ENCODE peak calls at places on chromosomes 11 and 22, in nine cellular contexts. U is SK-N-SH, W is GM23248, H is MM.1S, K is hepatocyte, J is neural progenitor cell, I is OCI-LY7, S is PC-3, Q is HCT116. R is an unnamed sample.

GRCh38 chr11:117928818-117929567 is at the start of gene TMPRSS13:
- DNase-seq in U (no peak), W (no peak), H (no peak), K (peak; percentile 42), J (no peak), I (no peak), S (peak; percentile 87), Q (no peak), R (peak; percentile 55)

GRCh38 chr11:45886816-45887520 is 1.5 kb downstream of the MAPK8IP1 start:
- DNase-seq in U (no peak), W (no peak), H (no peak), K (no peak), J (no peak), I (no peak), S (no peak), Q (no peak), R (no peak)

GRCh38 chr11:60825118-60825517 is 16.8 kb upstream of the CCDC86 start:
- DNase-seq in U (no peak), W (no peak), H (no peak), K (no peak), J (no peak), I (no peak), S (no peak), Q (no peak), R (no peak)

GRCh38 chr22:39315389-39315788 is 4.0 kb downstream of the RPL3 start:
- DNase-seq in U (no peak), W (peak; percentile 35), H (no peak), K (no peak), J (no peak), I (no peak), S (no peak), Q (no peak), R (no peak)

GRCh38 chr11:116117326-116118137 is 613.3 kb upstream of the CADM1 start:
- DNase-seq in U (no peak), W (no peak), H (no peak), K (no peak), J (no peak), I (no peak), S (no peak), Q (no peak), R (no peak)

GRCh38 chr11:109733245-109733644 is 311.3 kb downstream of the C11orf87 start:
- DNase-seq in U (no peak), W (peak; percentile 31), H (no peak), K (no peak), J (no peak), I (no peak), S (peak; percentile 62), Q (no peak), R (no peak)

GRCh38 chr11:118895093-118896039 is 11.7 kb downstream of the CXCR5 start:
- DNase-seq in U (no peak), W (no peak), H (no peak), K (peak; percentile 38), J (no peak), I (peak; percentile 90), S (no peak), Q (no peak), R (peak; percentile 37)

GRCh38 chr11:65315204-65315865 is 669 bp downstream of the CDC42EP2 start:
- DNase-seq in U (peak; percentile 94), W (peak; percentile 79), H (peak; percentile 73), K (peak; percentile 93), J (peak; percentile 95), I (peak; percentile 86), S (peak; percentile 82), Q (peak; percentile 48), R (peak; percentile 94)

GRCh38 chr11:78796956-78797355 is 222.3 kb upstream of the NARS2 start:
- DNase-seq in U (no peak), W (peak; percentile 59), H (no peak), K (peak; percentile 12), J (no peak), I (no peak), S (peak; percentile 99), Q (no peak), R (no peak)

GRCh38 chr11:9755561-9755960 is 91.7 kb downstream of the SWAP70 start:
- DNase-seq in U (no peak), W (peak; percentile 53), H (no peak), K (no peak), J (no peak), I (no peak), S (no peak), Q (no peak), R (no peak)

GRCh38 chr11:38756537-38756936 is 2158.5 kb upstream of the RAG2 start:
- DNase-seq in U (no peak), W (no peak), H (no peak), K (no peak), J (no peak), I (no peak), S (no peak), Q (no peak), R (no peak)

GRCh38 chr11:35352107-35352888 is 67.1 kb downstream of the SLC1A2 start:
- DNase-seq in U (no peak), W (peak; percentile 81), H (no peak), K (no peak), J (no peak), I (no peak), S (no peak), Q (no peak), R (no peak)

GRCh38 chr11:63535734-63536133 is 874 bp upstream of the PLAAT4 start:
- DNase-seq in U (no peak), W (no peak), H (no peak), K (no peak), J (no peak), I (no peak), S (no peak), Q (no peak), R (no peak)

DNA sequence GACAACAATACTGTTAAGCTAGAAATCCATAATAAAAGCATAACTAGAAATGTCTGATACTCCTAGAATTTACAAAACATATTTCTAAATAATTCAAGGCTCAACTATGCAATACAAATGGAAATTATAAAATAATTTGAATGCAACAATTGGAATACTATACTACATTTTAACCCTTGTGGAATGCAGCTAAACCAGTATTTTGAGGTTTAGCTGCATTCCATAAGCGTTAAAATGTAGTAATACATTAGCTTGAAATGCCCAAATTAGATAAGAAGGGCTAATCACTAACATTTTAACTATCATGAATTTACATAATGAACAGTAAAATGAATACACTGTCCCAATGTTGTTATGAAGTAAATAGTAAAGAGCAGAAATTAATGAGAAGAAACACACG is 617.2 kb upstream of the CHORDC1 start:
- DNase-seq in U (no peak), W (no peak), H (no peak), K (no peak), J (no peak), I (no peak), S (peak; percentile 87), Q (no peak), R (peak; percentile 17)
- H3K4me2 ChIP-seq in U (no peak overlapping the region), W (no peak overlapping the region), H (no peak overlapping the region), K (no peak overlapping the region), J (no peak overlapping the region), I (no peak overlapping the region), S (peak overlapping the region; percentile 81), Q (no peak overlapping the region), R (no peak overlapping the region)

GRCh38 chr11:103699656-103700055 is 336.8 kb upstream of the DDI1 start:
- DNase-seq in U (no peak), W (no peak), H (no peak), K (no peak), J (no peak), I (no peak), S (no peak), Q (no peak), R (no peak)

GRCh38 chr11:103703954-103704353 is 332.5 kb upstream of the DDI1 start:
- DNase-seq in U (no peak), W (no peak), H (no peak), K (no peak), J (no peak), I (no peak), S (no peak), Q (no peak), R (no peak)

GRCh38 chr11:103703437-103703836 is 333.0 kb upstream of the DDI1 start:
- DNase-seq in U (no peak), W (no peak), H (no peak), K (no peak), J (no peak), I (no peak), S (no peak), Q (no peak), R (no peak)

GRCh38 chr11:103699216-103699615 is 337.2 kb upstream of the DDI1 start:
- DNase-seq in U (no peak), W (peak; percentile 36), H (no peak), K (no peak), J (no peak), I (no peak), S (peak; percentile 11), Q (no peak), R (peak; percentile 2)

DNA sequence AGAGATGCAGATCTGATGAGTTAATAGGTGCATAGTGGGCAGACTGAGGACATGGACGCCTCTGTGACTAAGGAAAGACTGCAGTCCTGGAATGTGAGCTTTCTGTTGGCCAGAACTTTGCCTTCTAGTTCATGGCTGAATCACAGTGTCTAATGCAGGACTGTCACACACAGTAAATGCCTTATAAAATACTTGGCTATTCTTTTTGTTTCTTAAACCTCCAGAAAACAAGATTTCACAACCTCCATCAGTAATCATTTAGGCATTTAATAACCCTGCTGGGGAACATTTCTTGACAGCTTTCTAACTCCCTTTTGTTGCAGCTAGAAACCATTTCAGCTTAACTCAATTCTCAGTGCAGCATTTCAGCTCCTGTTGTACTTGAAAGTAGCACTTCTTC is 335.8 kb upstream of the DDI1 start:
- DNase-seq in U (no peak), W (peak; percentile 95), H (no peak), K (peak; percentile 7), J (no peak), I (no peak), S (peak; percentile 52), Q (no peak), R (no peak)
- TF ChIP-seq EZH2phosphoT487 in U (no peak), W (no peak), H (no peak), K (no peak), J (no peak), I (no peak), S (no peak), Q (no peak), R (no peak)

DNA sequence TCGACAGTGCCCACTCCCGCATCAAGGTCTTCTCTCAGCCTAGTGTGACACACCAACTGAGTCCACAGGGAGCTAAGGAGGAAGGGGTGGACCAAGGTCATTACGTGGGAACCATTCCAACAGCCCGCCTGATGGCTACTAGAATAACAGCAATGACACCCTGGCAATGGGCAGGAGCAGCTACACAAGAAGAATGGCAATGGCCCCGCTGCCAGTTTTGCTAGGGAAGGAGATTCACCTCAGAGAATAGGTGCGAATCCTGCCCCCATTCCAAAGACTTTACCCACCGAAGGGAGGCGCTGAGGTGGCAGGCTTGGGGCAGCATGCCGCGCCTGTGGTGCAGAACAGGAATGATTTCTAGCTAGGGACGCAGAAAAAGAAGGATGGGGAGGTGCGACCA is 9.1 kb downstream of the WT1 start:
- DNase-seq in U (no peak), W (no peak), H (no peak), K (no peak), J (peak; percentile 30), I (no peak), S (no peak), Q (no peak), R (peak; percentile 38)
- H3K4me2 ChIP-seq in U (no peak overlapping the region), W (no peak overlapping the region), H (no peak overlapping the region), K (peak overlapping the region; percentile 79), J (peak overlapping the region; percentile 78), I (no peak overlapping the region), S (no peak overlapping the region), Q (no peak overlapping the region), R (peak overlapping the region; percentile 91)

DNA sequence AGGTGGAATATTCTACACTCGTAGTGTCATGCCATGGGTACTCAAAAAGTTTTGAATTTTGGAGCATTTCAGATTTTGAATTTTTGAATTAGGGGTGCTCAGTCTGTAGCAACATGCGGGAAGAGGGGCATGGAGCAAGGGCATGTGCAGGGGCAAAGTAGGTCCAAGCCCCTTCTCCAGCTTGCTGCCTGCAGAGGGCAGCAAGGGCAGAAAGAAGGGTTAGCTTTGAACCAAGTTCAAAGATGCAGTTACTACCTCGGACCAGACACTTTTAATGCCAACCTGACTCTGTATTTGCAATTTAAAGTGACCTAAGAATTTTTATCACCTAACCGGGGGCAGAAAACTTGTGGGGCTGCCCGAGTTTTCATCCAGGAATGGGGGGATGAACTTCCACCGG is 68.2 kb downstream of the CD82 start:
- DNase-seq in U (peak; percentile 56), W (no peak), H (no peak), K (peak; percentile 7), J (no peak), I (peak; percentile 11), S (no peak), Q (no peak), R (no peak)
- TF ChIP-seq EZH2phosphoT487 in U (no peak), W (no peak), H (no peak), K (no peak), J (no peak), I (no peak), S (no peak), Q (no peak), R (no peak)

R was measured in GM23338.